ENCODE peak calls at places on chromosomes 7 and 10, in nine cellular contexts. R is breast epithelium; D is AG08396; L is stimulated activated CD8-positive, alpha-beta memory T cell treated with anti-CD3 and anti-CD28 coated beads, Interleukin-7, amount 100 ng/mL, for 1 hour; E is NCI-H2107; V is PC-9; G is sigmoid colon; T is ACHN; Y is T-helper 9 cell. W is an unnamed sample.

GRCh38 chr7:155456772-155457543 is 971 bp upstream of the EN2 start:
- DNase-seq in G (peak), R (no peak), V (no peak), L (no peak), E (no peak), Y (no peak), D (peak), T (peak), W (peak)

GRCh38 chr7:25031007-25031406 is 51.0 kb upstream of the OSBPL3 start:
- DNase-seq in V (peak), T (no peak), D (no peak), E (no peak), R (no peak), L (no peak), G (no peak), Y (no peak), W (no peak)

GRCh38 chr7:107711301-107711700 is 32.6 kb upstream of the CBLL1 start:
- DNase-seq in Y (no peak), E (no peak), G (no peak), R (no peak), T (no peak), V (no peak), L (no peak), D (peak), W (no peak)

GRCh38 chr7:22989646-22990587 is 24.0 kb downstream of the HYCC1 start:
- DNase-seq in R (no peak), V (no peak), Y (no peak), L (no peak), D (no peak), T (no peak), G (no peak), E (no peak), W (no peak)

GRCh38 chr7:12031638-12032037 is 179.5 kb upstream of the TMEM106B start:
- DNase-seq in R (no peak), Y (no peak), L (no peak), V (no peak), T (peak), D (no peak), E (no peak), G (no peak), W (no peak)

GRCh38 chr7:105521731-105522458 is at the start of gene PUS7:
- DNase-seq in T (peak), E (peak), G (peak), Y (peak), L (peak), D (peak), V (peak), R (peak), W (peak)

GRCh38 chr10:70508912-70509366 is 30.4 kb downstream of the PALD1 start:
- DNase-seq in R (no peak), G (peak), D (peak), E (no peak), T (no peak), Y (no peak), L (no peak), V (peak), W (peak)

GRCh38 chr10:85445702-85446101 is 920.9 kb downstream of the GRID1 start:
- DNase-seq in V (no peak), D (no peak), G (no peak), E (no peak), L (no peak), Y (no peak), R (no peak), T (no peak), W (no peak)

GRCh38 chr7:5284304-5285281 is 1.9 kb downstream of the SLC29A4 start:
- DNase-seq in G (no peak), D (peak), L (no peak), E (peak), T (peak), R (no peak), Y (no peak), V (peak), W (no peak)

GRCh38 chr10:78727728-78728127 is 341.0 kb upstream of the ZMIZ1 start:
- DNase-seq in Y (no peak), E (no peak), D (no peak), R (no peak), L (no peak), T (no peak), G (no peak), V (no peak), W (no peak)

GRCh38 chr7:123682690-123683089 is 27.0 kb downstream of the LMOD2 start:
- DNase-seq in E (no peak), L (no peak), R (no peak), Y (no peak), G (no peak), T (peak), D (peak), V (peak), W (no peak)

GRCh38 chr7:26083113-26083512 is 68.9 kb upstream of the NFE2L3 start:
- DNase-seq in E (no peak), G (no peak), R (no peak), Y (no peak), D (no peak), L (no peak), V (peak), T (no peak), W (no peak)

GRCh38 chr7:14950013-14950412 is 47.5 kb upstream of the DGKB start:
- DNase-seq in R (no peak), E (no peak), Y (no peak), D (no peak), V (no peak), L (no peak), T (no peak), G (no peak), W (no peak)

GRCh38 chr10:80506836-80507483 is 30.7 kb upstream of the SH2D4B start:
- DNase-seq in Y (no peak), D (no peak), G (peak), T (no peak), E (no peak), V (no peak), R (no peak), L (no peak), W (no peak)

GRCh38 chr7:129561677-129562424 is 49.7 kb upstream of the NRF1 start:
- DNase-seq in G (no peak), T (no peak), Y (no peak), R (no peak), D (no peak), E (no peak), V (no peak), L (no peak), W (no peak)

GRCh38 chr10:117553171-117553814 is 10.7 kb downstream of the EMX2 start:
- DNase-seq in T (no peak), L (no peak), Y (no peak), V (no peak), G (no peak), D (no peak), R (no peak), E (no peak), W (no peak)

GRCh38 chr10:121092341-121093099 is 241.4 kb downstream of the WDR11 start:
- DNase-seq in V (no peak), T (peak), E (no peak), R (no peak), D (no peak), L (no peak), Y (no peak), G (no peak), W (peak)

GRCh38 chr10:24944512-24945255 is 7.7 kb downstream of the PRTFDC1 start:
- DNase-seq in G (no peak), T (peak), V (peak), L (no peak), D (peak), Y (no peak), E (no peak), R (no peak), W (no peak)

GRCh38 chr7:118057404-118057803 is 126.6 kb upstream of the LSM8 start:
- DNase-seq in R (no peak), L (no peak), V (no peak), E (no peak), G (no peak), T (no peak), D (no peak), Y (no peak), W (no peak)

GRCh38 chr10:61423178-61423577 is 30.0 kb downstream of the TMEM26 start:
- DNase-seq in L (no peak), D (no peak), Y (no peak), G (no peak), V (no peak), R (no peak), E (no peak), T (no peak), W (no peak)

GRCh38 chr10:43867667-43868361 is 219.1 kb upstream of the ZNF32 start:
- DNase-seq in L (no peak), E (no peak), V (peak), R (no peak), G (no peak), T (no peak), Y (no peak), D (peak), W (no peak)

GRCh38 chr10:78401882-78402367 is 368.3 kb downstream of the RPS24 start:
- DNase-seq in T (no peak), D (no peak), G (peak), Y (no peak), R (peak), E (no peak), L (no peak), V (no peak), W (no peak)

GRCh38 chr7:152145853-152146466 is 120.5 kb downstream of the GALNT11 start:
- DNase-seq in Y (no peak), V (peak), T (peak), D (peak), R (no peak), E (no peak), G (no peak), L (no peak), W (peak)

GRCh38 chr7:40673285-40673684 is 538.5 kb downstream of the SUGCT start:
- DNase-seq in D (peak), Y (no peak), T (no peak), R (no peak), L (no peak), E (no peak), V (no peak), G (no peak), W (no peak)

GRCh38 chr10:69057951-69058297 is 30.0 kb upstream of the SRGN start:
- DNase-seq in V (peak), D (peak), E (no peak), Y (no peak), G (no peak), L (no peak), T (peak), R (no peak), W (no peak)

GRCh38 chr7:37052673-37053072 is 328.4 kb upstream of the AOAH start:
- DNase-seq in L (no peak), V (peak), T (peak), Y (no peak), D (peak), G (no peak), E (no peak), R (no peak), W (no peak)

GRCh38 chr10:81963606-81964005 is 88.6 kb downstream of the NRG3 start:
- DNase-seq in D (no peak), L (no peak), Y (no peak), T (no peak), G (no peak), V (no peak), E (no peak), R (no peak), W (no peak)

GRCh38 chr10:69407621-69408301 is 9.0 kb downstream of the TACR2 start:
- DNase-seq in T (peak), G (no peak), V (no peak), Y (no peak), E (no peak), D (no peak), L (no peak), R (no peak), W (no peak)

GRCh38 chr10:46019541-46020343 is 10.7 kb downstream of the NCOA4 start:
- DNase-seq in T (no peak), E (no peak), R (no peak), L (no peak), G (no peak), V (no peak), D (no peak), Y (no peak), W (no peak)

GRCh38 chr10:31630866-31631567 is 297.6 kb downstream of the ARHGAP12 start:
- DNase-seq in E (no peak), L (no peak), V (no peak), Y (no peak), T (no peak), G (peak), R (no peak), D (no peak), W (no peak)

GRCh38 chr10:133318494-133319127 is 9.9 kb downstream of the ZNF511 start:
- DNase-seq in T (peak), E (peak), R (no peak), L (peak), V (peak), Y (peak), D (peak), G (no peak), W (no peak)

GRCh38 chr10:122648599-122649428 is 50.8 kb downstream of the C10orf120 start:
- DNase-seq in T (peak), E (no peak), D (peak), V (peak), L (no peak), G (peak), R (no peak), Y (no peak), W (peak)

GRCh38 chr7:148783801-148784527 is 85.3 kb downstream of the CUL1 start:
- DNase-seq in D (no peak), L (no peak), V (no peak), E (no peak), R (no peak), Y (no peak), G (no peak), T (no peak), W (no peak)

GRCh38 chr7:98681951-98682350 is 64.9 kb downstream of the NPTX2 start:
- DNase-seq in V (no peak), T (no peak), R (no peak), L (no peak), E (no peak), G (no peak), D (no peak), Y (no peak), W (no peak)

GRCh38 chr10:131204406-131205152 is 106.9 kb downstream of the TCERG1L start:
- DNase-seq in Y (no peak), R (no peak), L (no peak), E (no peak), D (no peak), V (no peak), T (no peak), G (no peak), W (no peak)

GRCh38 chr7:96308253-96308949 is 13.5 kb downstream of the SLC25A13 start:
- DNase-seq in R (no peak), Y (no peak), D (no peak), E (no peak), T (no peak), V (no peak), G (no peak), L (no peak), W (no peak)

W was measured in tibial nerve.